ENCODE peak calls at places on chromosome 19, in five cellular contexts. G, C, V, R and D are unnamed samples.

GRCh38 chr19:11400695-11401291 is 16.7 kb upstream of the EPOR start:
- DNase-seq in G (no peak), C (no peak), V (no peak), R (peak; percentile 12), D (no peak)

GRCh38 chr19:11422163-11423068 is 3.3 kb upstream of the RGL3 start:
- DNase-seq in G (peak; percentile 73), C (peak; percentile 91), V (peak; percentile 96), R (peak; percentile 95), D (peak; percentile 42)

GRCh38 chr19:58551577-58552471 is 3.1 kb downstream of the CHMP2A start:
- DNase-seq in G (no peak), C (no peak), V (no peak), R (no peak), D (no peak)

GRCh38 chr19:47284324-47284899 is 9.7 kb downstream of the INAFM1 start:
- DNase-seq in G (peak; percentile 76), C (peak; percentile 37), V (no peak), R (no peak), D (peak; percentile 31)

GRCh38 chr19:18278521-18279265 is 2.7 kb downstream of the JUND start:
- DNase-seq in G (peak; percentile 39), C (no peak), V (no peak), R (no peak), D (no peak)

GRCh38 chr19:48480476-48481190 is 11.5 kb downstream of the CYTH2 start:
- DNase-seq in G (peak; percentile 49), C (no peak), V (no peak), R (no peak), D (no peak)

GRCh38 chr19:17954401-17954800 is 12.5 kb upstream of the KCNN1 start:
- DNase-seq in G (no peak), C (no peak), V (no peak), R (no peak), D (no peak)

GRCh38 chr19:21612403-21612872 is 107.0 kb downstream of the ZNF429 start:
- DNase-seq in G (no peak), C (no peak), V (no peak), R (no peak), D (no peak)

GRCh38 chr19:33865306-33865705 is 68.6 kb downstream of the KCTD15 start:
- DNase-seq in G (no peak), C (no peak), V (no peak), R (no peak), D (no peak)

GRCh38 chr19:23998568-23998967 is 83.9 kb downstream of the ZNF726 start:
- DNase-seq in G (no peak), C (no peak), V (no peak), R (no peak), D (no peak)

GRCh38 chr19:10420444-10421239 is at the start of gene PDE4A:
- DNase-seq in G (peak; percentile 49), C (peak; percentile 43), V (no peak), R (peak; percentile 73), D (no peak)

GRCh38 chr19:35216026-35216832 is 12.3 kb downstream of the FAM187B start:
- DNase-seq in G (no peak), C (peak; percentile 61), V (no peak), R (no peak), D (no peak)

GRCh38 chr19:16888629-16889371 is at the start of gene F2RL3:
- DNase-seq in G (peak; percentile 70), C (no peak), V (peak; percentile 73), R (peak; percentile 85), D (no peak)

GRCh38 chr19:7589822-7590221 is 5.8 kb upstream of the CAMSAP3 start:
- DNase-seq in G (no peak), C (no peak), V (no peak), R (no peak), D (no peak)

GRCh38 chr19:46925548-46925950 is 64.8 kb downstream of the ARHGAP35 start:
- DNase-seq in G (no peak), C (peak; percentile 86), V (no peak), R (no peak), D (no peak)

GRCh38 chr19:1042689-1043511 is 3.0 kb downstream of the ABCA7 start:
- DNase-seq in G (no peak), C (no peak), V (no peak), R (no peak), D (no peak)

GRCh38 chr19:50416815-50417137 is 2.0 kb upstream of the SPIB start:
- DNase-seq in G (no peak), C (no peak), V (no peak), R (no peak), D (no peak)

GRCh38 chr19:16594131-16594586 is 21.9 kb upstream of the SLC35E1 start:
- DNase-seq in G (no peak), C (no peak), V (peak; percentile 77), R (no peak), D (no peak)

GRCh38 chr19:50460161-50460765 is 16.0 kb upstream of the EMC10 start:
- DNase-seq in G (peak; percentile 22), C (no peak), V (no peak), R (no peak), D (no peak)

GRCh38 chr19:17996826-17997316 is 11.1 kb upstream of the ARRDC2 start:
- DNase-seq in G (peak; percentile 80), C (peak; percentile 51), V (peak; percentile 90), R (peak; percentile 93), D (peak; percentile 85)

GRCh38 chr19:50414850-50415660 is 3.7 kb upstream of the SPIB start:
- DNase-seq in G (peak; percentile 82), C (peak; percentile 18), V (peak; percentile 83), R (peak; percentile 91), D (peak; percentile 88)

GRCh38 chr19:34432797-34433196 is 4.6 kb downstream of the UBA2 start:
- DNase-seq in G (peak; percentile 3), C (no peak), V (no peak), R (no peak), D (no peak)

GRCh38 chr19:18280247-18281081 is 958 bp downstream of the JUND start:
- DNase-seq in G (peak; percentile 78), C (peak; percentile 72), V (peak; percentile 88), R (peak; percentile 95), D (peak; percentile 49)

GRCh38 chr19:48963371-48964204 is 1.5 kb upstream of the FTL start:
- DNase-seq in G (peak; percentile 76), C (no peak), V (peak; percentile 90), R (peak; percentile 94), D (peak; percentile 74)

GRCh38 chr19:16070366-16070990 is 5.8 kb upstream of the TPM4 start:
- DNase-seq in G (no peak), C (peak; percentile 88), V (peak; percentile 95), R (peak; percentile 91), D (no peak)

GRCh38 chr19:13441810-13442512 is 64.3 kb downstream of the CACNA1A start:
- DNase-seq in G (peak; percentile 67), C (peak; percentile 21), V (no peak), R (no peak), D (peak; percentile 70)

GRCh38 chr19:11035441-11036377 is 53.6 kb upstream of the LDLR start:
- DNase-seq in G (peak; percentile 92), C (peak; percentile 80), V (peak; percentile 96), R (peak; percentile 95), D (peak; percentile 76)

GRCh38 chr19:52648336-52648990 is 10.3 kb upstream of the ZNF83 start:
- DNase-seq in G (peak; percentile 56), C (peak; percentile 28), V (no peak), R (no peak), D (no peak)

GRCh38 chr19:1057185-1057857 is 9.6 kb upstream of the ARHGAP45 start:
- DNase-seq in G (peak; percentile 74), C (peak; percentile 75), V (no peak), R (no peak), D (no peak)

GRCh38 chr19:48859711-48860572 is 8.5 kb downstream of the PLEKHA4 start:
- DNase-seq in G (no peak), C (no peak), V (peak; percentile 69), R (no peak), D (no peak)

GRCh38 chr19:5718579-5719273 is 1.2 kb downstream of the LONP1 start:
- DNase-seq in G (peak; percentile 85), C (peak; percentile 66), V (no peak), R (no peak), D (no peak)

GRCh38 chr19:32891609-32892008 is 22.0 kb upstream of the SLC7A9 start:
- DNase-seq in G (no peak), C (no peak), V (no peak), R (no peak), D (no peak)

GRCh38 chr19:1931445-1931844 is 9.5 kb upstream of the CSNK1G2 start:
- DNase-seq in G (no peak), C (no peak), V (no peak), R (no peak), D (no peak)

GRCh38 chr19:12331211-12331941 is 2.1 kb downstream of the ZNF563 start:
- DNase-seq in G (no peak), C (no peak), V (peak; percentile 38), R (no peak), D (no peak)

GRCh38 chr19:36962346-36962745 is 46.2 kb downstream of the ZNF568 start:
- DNase-seq in G (no peak), C (no peak), V (no peak), R (no peak), D (no peak)
- TF ChIP-seq CTCF in G (no peak), C (no peak), V (no peak), R (no peak), D (no peak)

GRCh38 chr19:43101950-43102349 is 19.4 kb upstream of the PSG2 start:
- DNase-seq in G (no peak), C (no peak), V (no peak), R (no peak), D (no peak)
- TF ChIP-seq CTCF in G (no peak), C (peak; percentile 27), V (no peak), R (no peak), D (no peak)

DNA sequence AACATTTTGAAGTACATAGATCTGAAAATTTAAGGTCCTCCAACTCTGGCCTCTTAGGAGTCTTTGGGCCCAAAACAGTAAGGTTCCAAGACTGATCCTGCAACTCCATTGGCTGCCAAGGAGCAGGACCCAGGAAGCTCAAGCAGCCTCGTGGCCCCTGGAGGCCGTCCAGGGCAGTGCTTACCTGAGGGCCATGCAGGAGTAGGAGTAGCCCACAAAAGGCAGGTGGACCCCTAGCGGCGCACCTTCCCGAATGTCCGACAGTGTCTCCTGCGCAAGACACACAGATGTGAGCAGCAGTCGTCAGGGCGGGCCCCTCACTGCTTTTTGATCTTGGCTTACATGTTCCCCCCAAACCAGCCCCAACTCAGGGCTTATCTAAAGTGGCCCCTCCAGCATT is 5.7 kb upstream of the SIX5 start:
- DNase-seq in G (no peak), C (no peak), V (no peak), R (no peak), D (no peak)
- TF ChIP-seq CTCF in G (no peak), C (peak; percentile 12), V (no peak), R (no peak), D (peak; percentile 55)

GRCh38 chr19:37983153-37983552 is 76.1 kb downstream of the SIPA1L3 start:
- DNase-seq in G (no peak), C (no peak), V (no peak), R (no peak), D (no peak)
- TF ChIP-seq CTCF in G (no peak), C (no peak), V (no peak), R (no peak), D (no peak)

GRCh38 chr19:29596885-29597525 is 9.1 kb upstream of the POP4 start:
- DNase-seq in G (peak; percentile 34), C (no peak), V (no peak), R (no peak), D (no peak)
- TF ChIP-seq CTCF in G (no peak), C (peak; percentile 49), V (no peak), R (peak; percentile 13), D (peak; percentile 57)